ENCODE peak calls at places on chromosomes 11 and 22, in five cellular contexts. Z is suprapubic skin, F is lower lobe of right lung, W is ovary, U is tibial nerve. S is an unnamed sample.

GRCh38 chr22:47190276-47190956 is 428.0 kb downstream of the TBC1D22A start:
- DNase-seq in Z (peak; percentile 40), F (peak; percentile 41), W (peak; percentile 31), U (no peak), S (no peak)

GRCh38 chr11:120448240-120448639 is 63.3 kb upstream of the GRIK4 start:
- DNase-seq in Z (no peak), F (no peak), W (no peak), U (no peak), S (no peak)

GRCh38 chr11:12807621-12808020 is 133.4 kb downstream of the TEAD1 start:
- DNase-seq in Z (no peak), F (no peak), W (no peak), U (no peak), S (no peak)

GRCh38 chr11:77147668-77148321 is 19.7 kb downstream of the MYO7A start:
- DNase-seq in Z (no peak), F (peak; percentile 49), W (peak; percentile 49), U (no peak), S (no peak)

GRCh38 chr11:93537767-93538261 is 5.4 kb downstream of the SMCO4 start:
- DNase-seq in Z (no peak), F (peak; percentile 74), W (no peak), U (peak; percentile 52), S (no peak)

GRCh38 chr22:20264614-20265452 is 3.3 kb downstream of the RTN4R start:
- DNase-seq in Z (no peak), F (no peak), W (no peak), U (no peak), S (no peak)

GRCh38 chr22:37716708-37717107 is 19.9 kb downstream of the TRIOBP start:
- DNase-seq in Z (no peak), F (no peak), W (no peak), U (no peak), S (no peak)

GRCh38 chr11:115699733-115700132 is 195.5 kb upstream of the CADM1 start:
- DNase-seq in Z (no peak), F (no peak), W (no peak), U (peak; percentile 49), S (no peak)

GRCh38 chr11:13008625-13009475 is at the start of gene RASSF10:
- DNase-seq in Z (peak; percentile 78), F (peak; percentile 90), W (peak; percentile 33), U (no peak), S (peak; percentile 42)

GRCh38 chr11:2397005-2397404 is 3.5 kb upstream of the TSSC4 start:
- DNase-seq in Z (no peak), F (no peak), W (no peak), U (no peak), S (no peak)

GRCh38 chr11:67548555-67549110 is 25.4 kb upstream of the CABP2 start:
- DNase-seq in Z (no peak), F (no peak), W (no peak), U (no peak), S (no peak)

GRCh38 chr11:67635231-67635521 is 4.4 kb downstream of the TBX10 start:
- DNase-seq in Z (peak; percentile 29), F (no peak), W (no peak), U (no peak), S (no peak)

GRCh38 chr22:27952091-27952490 is 33.0 kb upstream of the PITPNB start:
- DNase-seq in Z (no peak), F (no peak), W (no peak), U (peak; percentile 14), S (no peak)

GRCh38 chr22:38824587-38824986 is 19.2 kb downstream of the NPTXR start:
- DNase-seq in Z (no peak), F (peak; percentile 60), W (peak; percentile 74), U (peak; percentile 50), S (peak; percentile 38)

GRCh38 chr22:42163515-42163914 is 32.9 kb upstream of the CYP2D6 start:
- DNase-seq in Z (no peak), F (no peak), W (no peak), U (no peak), S (no peak)

GRCh38 chr11:57787920-57788716 is 26.5 kb downstream of the CTNND1 start:
- DNase-seq in Z (no peak), F (peak; percentile 66), W (no peak), U (no peak), S (no peak)

GRCh38 chr11:66743271-66743968 is 14.4 kb upstream of the SPTBN2 start:
- DNase-seq in Z (peak; percentile 80), F (peak; percentile 67), W (no peak), U (no peak), S (no peak)

GRCh38 chr11:2928605-2929510 is at the start of gene PHLDA2:
- DNase-seq in Z (no peak), F (peak; percentile 72), W (peak; percentile 65), U (no peak), S (peak; percentile 44)

GRCh38 chr11:43987384-43988039 is 45.1 kb downstream of the C11orf96 start:
- DNase-seq in Z (peak; percentile 85), F (peak; percentile 74), W (peak; percentile 99), U (peak; percentile 82), S (peak; percentile 94)

GRCh38 chr11:28243596-28243995 is 135.4 kb downstream of the METTL15 start:
- DNase-seq in Z (no peak), F (no peak), W (no peak), U (no peak), S (no peak)
- H3K27ac ChIP-seq in Z (no peak overlapping the region), F (no peak overlapping the region), W (no peak overlapping the region), U (no peak overlapping the region), S (no peak overlapping the region)

DNA sequence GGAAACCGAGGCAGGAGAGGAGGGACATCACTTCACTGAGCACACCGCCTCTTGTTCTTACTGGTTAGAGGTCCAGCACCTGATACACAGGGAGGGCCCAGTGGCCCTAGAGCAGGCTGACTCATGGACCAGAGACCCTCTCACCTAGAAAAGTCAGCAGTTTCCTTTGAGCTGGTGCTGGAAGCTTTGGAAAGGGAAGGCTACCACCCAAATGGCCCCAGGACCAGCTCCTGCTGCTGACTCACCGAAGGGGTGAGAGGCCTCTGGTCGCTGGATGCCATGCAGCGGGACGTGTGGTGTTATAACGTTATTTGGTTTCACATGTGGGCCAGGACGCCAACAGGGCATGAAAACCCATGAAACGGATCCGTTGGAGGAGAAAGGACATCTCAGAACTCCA is 3.8 kb downstream of the NADSYN1 start:
- DNase-seq in Z (peak; percentile 30), F (no peak), W (peak; percentile 23), U (no peak), S (no peak)
- H3K4me3 ChIP-seq in Z (no peak overlapping the region), F (no peak overlapping the region), W (no peak overlapping the region), U (no peak overlapping the region), S (no peak overlapping the region)

GRCh38 chr11:85748455-85748891 is 62.5 kb downstream of the SYTL2 start:
- DNase-seq in Z (no peak), F (no peak), W (no peak), U (no peak), S (no peak)
- H3K4me1 ChIP-seq in Z (peaks cover 5% of the 10 kb centered on the region), F (peaks cover 47% of the 10 kb centered on the region), W (no peaks in the 10 kb centered on the region), U (peaks cover 5% of the 10 kb centered on the region), S (peaks cover 5% of the 10 kb centered on the region)

GRCh38 chr11:94926698-94927237 is 46.6 kb downstream of the CWC15 start:
- DNase-seq in Z (peak; percentile 89), F (peak; percentile 73), W (peak; percentile 90), U (peak; percentile 85), S (peak; percentile 87)

GRCh38 chr11:94925422-94926270 is 47.7 kb downstream of the CWC15 start:
- DNase-seq in Z (no peak), F (no peak), W (no peak), U (no peak), S (no peak)

GRCh38 chr11:94924074-94925031 is 49.0 kb downstream of the CWC15 start:
- DNase-seq in Z (no peak), F (no peak), W (no peak), U (no peak), S (no peak)

GRCh38 chr11:94928146-94928995 is 45.0 kb downstream of the CWC15 start:
- DNase-seq in Z (no peak), F (no peak), W (no peak), U (no peak), S (no peak)

DNA sequence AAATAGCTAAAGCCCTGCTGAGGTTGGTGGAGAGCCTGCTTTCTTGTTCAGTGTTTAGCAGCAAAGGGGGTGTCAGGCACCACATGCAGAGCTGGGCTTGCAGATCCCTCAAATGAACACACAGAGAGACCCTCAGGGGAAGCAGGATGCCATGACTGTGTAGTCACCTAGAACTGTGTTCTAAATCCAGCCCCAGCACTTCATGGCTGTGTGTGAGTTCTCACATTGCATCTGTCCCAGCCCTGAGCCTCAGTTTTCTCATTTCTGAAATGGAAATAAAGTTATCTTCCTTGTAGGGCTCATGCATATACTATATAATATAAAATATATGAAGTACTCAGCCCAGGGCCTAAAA is 47.1 kb downstream of the CWC15 start:
- DNase-seq in Z (no peak), F (no peak), W (no peak), U (no peak), S (no peak)
- H3K27ac ChIP-seq in Z (peak overlapping the region; percentile 50), F (peak overlapping the region; percentile 77), W (no peak overlapping the region), U (peak overlapping the region; percentile 19), S (peak overlapping the region; percentile 86)

S was measured in left ventricle myocardium inferior.